ENCODE peak calls at places on chromosomes 4 and X, in six cellular contexts. B, W, E, M, R and U are unnamed samples.

GRCh38 chr4:180500146-180500545 is 1743.1 kb upstream of the TENM3 start:
- DNase-seq in B (no peak), W (no peak), E (no peak), M (no peak), R (no peak), U (no peak)

GRCh38 chrX:74246524-74246923 is 57.5 kb upstream of the ZCCHC13 start:
- DNase-seq in B (no peak), W (peak), E (no peak), M (no peak), R (peak), U (no peak)

GRCh38 chr4:108533245-108533844 is 87.0 kb upstream of the RPL34 start:
- DNase-seq in B (no peak), W (no peak), E (no peak), M (no peak), R (peak), U (no peak)

GRCh38 chrX:51747671-51748070 is 4.4 kb downstream of the GSPT2 start:
- DNase-seq in B (no peak), W (peak), E (no peak), M (no peak), R (peak), U (no peak)

GRCh38 chr4:87498446-87498900 is 30.7 kb downstream of the SPARCL1 start:
- DNase-seq in B (no peak), W (peak), E (no peak), M (no peak), R (no peak), U (no peak)

GRCh38 chrX:47687249-47687648 is 28.3 kb upstream of the UXT start:
- DNase-seq in B (no peak), W (no peak), E (no peak), M (no peak), R (no peak), U (no peak)

GRCh38 chr4:78100060-78100459 is 42.9 kb downstream of the FRAS1 start:
- DNase-seq in B (no peak), W (peak), E (no peak), M (peak), R (peak), U (no peak)

GRCh38 chr4:113043591-113043990 is 5.9 kb upstream of the ANK2 start:
- DNase-seq in B (no peak), W (no peak), E (no peak), M (no peak), R (no peak), U (no peak)

GRCh38 chr4:174069848-174070330 is 213.6 kb downstream of the FBXO8 start:
- DNase-seq in B (no peak), W (peak), E (no peak), M (no peak), R (no peak), U (no peak)

GRCh38 chr4:40721730-40722171 is 28.0 kb upstream of the NSUN7 start:
- DNase-seq in B (no peak), W (no peak), E (no peak), M (no peak), R (no peak), U (no peak)

GRCh38 chr4:100008048-100008447 is 58.0 kb upstream of the H2AZ1 start:
- DNase-seq in B (no peak), W (peak), E (no peak), M (no peak), R (peak), U (no peak)

GRCh38 chr4:1026115-1026514 is 14.7 kb downstream of the FGFRL1 start:
- DNase-seq in B (peak), W (no peak), E (no peak), M (peak), R (no peak), U (no peak)

GRCh38 chrX:129359269-129359668 is 164.0 kb downstream of the SMARCA1 start:
- DNase-seq in B (no peak), W (peak), E (no peak), M (no peak), R (peak), U (no peak)

GRCh38 chrX:102624105-102624504 is 24.8 kb downstream of the ARMCX5 start:
- DNase-seq in B (no peak), W (no peak), E (no peak), M (peak), R (peak), U (no peak)

GRCh38 chrX:68060506-68061205 is 372.6 kb downstream of the OPHN1 start:
- DNase-seq in B (no peak), W (no peak), E (no peak), M (no peak), R (no peak), U (no peak)

GRCh38 chrX:154372612-154373022 is 1.8 kb downstream of the FLNA start:
- DNase-seq in B (no peak), W (peak), E (no peak), M (no peak), R (no peak), U (no peak)

GRCh38 chr4:168710353-168710946 is 213.6 kb downstream of the PALLD start:
- DNase-seq in B (no peak), W (peak), E (no peak), M (peak), R (peak), U (no peak)

GRCh38 chr4:8721621-8722020 is 129.1 kb downstream of the CPZ start:
- DNase-seq in B (no peak), W (no peak), E (no peak), M (no peak), R (no peak), U (no peak)

GRCh38 chr4:109411964-109412363 is 21.7 kb upstream of the SEC24B start:
- DNase-seq in B (no peak), W (no peak), E (no peak), M (peak), R (peak), U (no peak)

GRCh38 chrX:15854080-15854655 is 445 bp downstream of the AP1S2 start:
- DNase-seq in B (peak), W (peak), E (peak), M (peak), R (peak), U (peak)

GRCh38 chr4:107304699-107305286 is 268.7 kb upstream of the DKK2 start:
- DNase-seq in B (no peak), W (no peak), E (no peak), M (no peak), R (no peak), U (no peak)

GRCh38 chr4:165378763-165379631 is at the start of gene CPE:
- DNase-seq in B (peak), W (peak), E (peak), M (peak), R (peak), U (peak)

GRCh38 chr4:8394125-8394524 is 46.4 kb downstream of the ACOX3 start:
- DNase-seq in B (no peak), W (peak), E (no peak), M (peak), R (peak), U (no peak)

GRCh38 chrX:29229802-29230201 is 642.6 kb downstream of the IL1RAPL1 start:
- DNase-seq in B (no peak), W (no peak), E (no peak), M (no peak), R (no peak), U (no peak)

GRCh38 chr4:59200992-59201391 is 1999.1 kb upstream of the ADGRL3 start:
- DNase-seq in B (no peak), W (no peak), E (no peak), M (no peak), R (no peak), U (no peak)

GRCh38 chrX:154373340-154374306 is 811 bp downstream of the FLNA start:
- DNase-seq in B (peak), W (peak), E (peak), M (peak), R (peak), U (peak)

GRCh38 chr4:27381806-27382205 is 521.2 kb downstream of the STIM2 start:
- DNase-seq in B (no peak), W (no peak), E (no peak), M (no peak), R (no peak), U (no peak)

GRCh38 chr4:65669981-65670330 is 333 bp downstream of the EPHA5 start:
- DNase-seq in B (no peak), W (no peak), E (no peak), M (no peak), R (no peak), U (no peak)

DNA sequence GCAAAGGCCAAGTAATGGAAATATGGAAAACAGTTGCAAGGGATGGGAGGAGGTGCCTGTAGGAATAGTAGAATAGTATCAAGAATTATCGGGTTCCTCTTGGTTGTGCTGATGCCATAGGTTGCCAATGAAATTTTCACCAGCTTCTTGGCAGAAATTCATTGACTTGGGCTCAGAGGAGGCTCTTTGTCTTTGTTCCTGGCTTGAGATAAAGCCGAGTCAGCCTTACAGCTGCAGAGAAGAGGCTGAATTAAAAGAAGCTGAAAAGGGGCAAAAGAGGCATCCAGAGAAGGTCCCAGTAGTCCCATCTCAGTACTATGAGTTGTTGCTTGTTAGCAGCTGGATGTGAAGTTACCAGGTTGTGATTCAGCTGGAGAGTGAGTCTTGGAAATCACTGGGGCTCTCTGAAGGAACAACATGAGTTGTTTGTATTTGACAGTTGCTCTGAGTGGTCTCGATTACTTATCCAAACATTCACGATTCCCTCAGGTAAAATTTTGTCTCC is 59.7 kb downstream of the SMAD1 start:
- DNase-seq in B (no peak), W (no peak), E (no peak), M (no peak), R (no peak), U (no peak)
- TF ChIP-seq CTCF in B (no peak), W (no peak), E (no peak), M (no peak), R (no peak), U (no peak)

GRCh38 chr4:122003335-122003734 is 51.5 kb upstream of the TRPC3 start:
- DNase-seq in B (no peak), W (no peak), E (no peak), M (no peak), R (peak), U (peak)
- TF ChIP-seq CTCF in B (peak), W (peak), E (no peak), M (peak), R (peak), U (peak)

GRCh38 chrX:12967711-12968465 is 7.0 kb upstream of the TMSB4X start:
- DNase-seq in B (no peak), W (no peak), E (no peak), M (no peak), R (no peak), U (no peak)

GRCh38 chrX:12970691-12971202 is 4.2 kb upstream of the TMSB4X start:
- DNase-seq in B (no peak), W (peak), E (no peak), M (peak), R (peak), U (no peak)

GRCh38 chrX:12962041-12962504 is 12.8 kb upstream of the TMSB4X start:
- DNase-seq in B (no peak), W (no peak), E (no peak), M (no peak), R (no peak), U (no peak)

GRCh38 chrX:12965390-12965940 is 9.4 kb upstream of the TMSB4X start:
- DNase-seq in B (no peak), W (no peak), E (no peak), M (no peak), R (no peak), U (no peak)

DNA sequence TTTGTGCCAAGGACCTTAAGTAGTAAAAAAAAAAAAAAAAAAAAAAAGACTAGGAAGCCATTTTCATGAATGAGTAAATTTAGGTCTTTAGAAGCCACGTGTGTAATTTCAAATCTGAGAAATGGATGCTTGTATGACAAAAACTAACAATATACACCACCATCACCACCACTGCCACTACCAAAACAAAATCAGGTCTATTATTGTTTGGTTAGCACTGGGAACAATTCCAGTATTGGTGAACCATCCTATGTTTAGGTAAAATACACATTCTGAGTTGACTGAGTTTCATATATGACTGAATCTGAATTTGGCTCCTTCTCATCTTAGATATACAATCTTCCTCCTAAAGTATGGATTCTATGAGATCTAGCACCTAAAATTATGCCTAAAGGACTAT is 8.8 kb upstream of the TMSB4X start:
- DNase-seq in B (no peak), W (no peak), E (no peak), M (no peak), R (no peak), U (no peak)
- TF ChIP-seq CTCF in B (no peak), W (no peak), E (no peak), M (no peak), R (no peak), U (no peak)

GRCh38 chrX:41922125-41922521 is 1.2 kb downstream of the CASK start:
- DNase-seq in B (no peak), W (peak), E (no peak), M (no peak), R (peak), U (peak)

GRCh38 chrX:41923925-41924693 is 755 bp upstream of the CASK start:
- DNase-seq in B (peak), W (peak), E (no peak), M (peak), R (peak), U (peak)

GRCh38 chrX:41922694-41923171 is 621 bp downstream of the CASK start:
- DNase-seq in B (peak), W (peak), E (peak), M (peak), R (peak), U (peak)

GRCh38 chrX:41921492-41922124 is 1.7 kb downstream of the CASK start:
- DNase-seq in B (no peak), W (peak), E (no peak), M (no peak), R (peak), U (no peak)

GRCh38 chrX:41923257-41923924 is at the start of gene CASK:
- DNase-seq in B (peak), W (peak), E (peak), M (peak), R (peak), U (peak)
- TF ChIP-seq CTCF in B (peak), W (no peak), E (no peak), M (peak), R (no peak), U (no peak)

DNA sequence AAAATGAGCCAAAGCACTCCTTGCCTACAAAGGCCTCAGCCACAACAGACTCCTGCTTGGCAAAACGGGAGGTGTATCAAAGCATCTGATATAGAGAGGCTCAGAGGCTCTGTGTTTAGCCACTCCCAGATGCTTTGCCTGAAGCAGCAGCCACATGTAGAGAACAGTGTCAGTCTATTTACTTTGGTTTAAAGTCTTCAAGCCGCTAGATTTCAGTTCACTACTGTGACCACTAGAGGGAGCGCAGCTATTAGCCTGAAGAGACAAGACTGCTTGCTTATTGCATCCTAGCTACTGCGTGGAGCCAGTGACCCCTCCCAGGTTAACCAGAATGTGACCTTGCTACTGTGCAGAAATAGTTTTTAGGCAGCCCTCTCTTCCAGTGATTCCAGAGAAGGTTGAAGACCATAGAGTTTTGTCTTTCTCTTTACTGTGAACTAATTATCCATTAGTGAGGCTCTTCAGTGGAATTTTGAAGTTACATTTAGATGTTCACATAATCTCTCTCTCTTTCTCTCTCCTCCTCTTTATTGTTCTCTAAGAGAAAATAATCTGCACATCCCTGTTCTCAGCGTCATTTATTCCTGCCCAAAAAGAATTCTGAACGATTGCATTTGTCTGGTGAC is 39.3 kb downstream of the BMP3 start:
- DNase-seq in B (peak), W (peak), E (no peak), M (peak), R (peak), U (peak)
- TF ChIP-seq CTCF in B (peak), W (peak), E (peak), M (peak), R (peak), U (peak)

GRCh38 chrX:95760356-95760755 is 924.3 kb upstream of the DIAPH2 start:
- DNase-seq in B (no peak), W (no peak), E (no peak), M (no peak), R (no peak), U (no peak)

GRCh38 chrX:95762716-95763115 is 921.9 kb upstream of the DIAPH2 start:
- DNase-seq in B (no peak), W (no peak), E (no peak), M (no peak), R (no peak), U (no peak)

GRCh38 chrX:95764972-95765451 is 919.6 kb upstream of the DIAPH2 start:
- DNase-seq in B (no peak), W (peak), E (no peak), M (peak), R (peak), U (no peak)
- TF ChIP-seq CTCF in B (peak), W (peak), E (peak), M (peak), R (peak), U (peak)

GRCh38 chr4:139017861-139018260 is 2.3 kb downstream of the NOCT start:
- DNase-seq in B (no peak), W (peak), E (no peak), M (no peak), R (peak), U (no peak)
- TF ChIP-seq CTCF in B (no peak), W (no peak), E (no peak), M (no peak), R (no peak), U (no peak)